ENCODE peak calls at places on chromosomes 5 and 9, in nine cellular contexts. W is GM23248; Q is T-helper 1 cell; B is mucosa of gallbladder; C is left ventricle myocardium inferior; J is NCI-H1417; S is activated CD8-positive, alpha-beta memory T cell treated with anti-CD3 and anti-CD28 coated beads for 48 hours; A is T-helper 9 cell; D is putamen. L is an unnamed sample.

GRCh38 chr5:141664733-141665461 is 13.7 kb upstream of the FCHSD1 start:
- DNase-seq in W (peak), S (peak), Q (peak), J (peak), C (peak), B (peak), A (peak), D (peak), L (peak)

GRCh38 chr5:2251751-2252150 is 369.0 kb upstream of the IRX4 start:
- DNase-seq in B (no peak), J (no peak), C (no peak), W (no peak), D (no peak), A (no peak), S (no peak), Q (no peak), L (no peak)

GRCh38 chr9:127865645-127866464 is 11.4 kb upstream of the ENG start:
- DNase-seq in D (no peak), C (no peak), B (no peak), W (no peak), S (no peak), J (no peak), A (no peak), Q (peak), L (no peak)

GRCh38 chr5:98927242-98927987 is 1.4 kb downstream of the CHD1 start:
- DNase-seq in S (no peak), J (no peak), C (peak), B (peak), A (peak), D (peak), Q (peak), W (peak), L (peak)

GRCh38 chr9:97861148-97861475 is 8.1 kb downstream of the FOXE1 start:
- DNase-seq in C (no peak), B (no peak), J (no peak), Q (no peak), S (no peak), W (no peak), A (no peak), D (no peak), L (no peak)

GRCh38 chr9:6761306-6761705 is 3.5 kb downstream of the KDM4C start:
- DNase-seq in D (no peak), W (no peak), B (no peak), J (no peak), S (no peak), A (no peak), C (no peak), Q (no peak), L (no peak)

GRCh38 chr5:136819526-136820302 is 454.4 kb upstream of the TRPC7 start:
- DNase-seq in W (no peak), J (no peak), Q (no peak), D (no peak), B (no peak), A (no peak), S (no peak), C (no peak), L (no peak)

GRCh38 chr9:101029300-101030021 is 934 bp downstream of the PLPPR1 start:
- DNase-seq in C (no peak), J (no peak), S (no peak), D (no peak), Q (no peak), W (no peak), B (no peak), A (no peak), L (no peak)

GRCh38 chr9:78666818-78667429 is 370.0 kb downstream of the PSAT1 start:
- DNase-seq in J (no peak), A (no peak), C (no peak), D (no peak), S (no peak), Q (no peak), B (no peak), W (peak), L (no peak)

GRCh38 chr9:18910858-18911257 is 122.2 kb downstream of the SAXO1 start:
- DNase-seq in S (no peak), A (no peak), Q (no peak), J (peak), C (no peak), B (no peak), D (no peak), W (no peak), L (no peak)

GRCh38 chr5:179278119-179278518 is 67.1 kb downstream of the ADAMTS2 start:
- DNase-seq in S (no peak), A (no peak), B (no peak), D (no peak), W (no peak), Q (no peak), C (no peak), J (no peak), L (no peak)

GRCh38 chr5:36161317-36161716 is 9.4 kb downstream of the SKP2 start:
- DNase-seq in B (no peak), S (no peak), D (no peak), A (no peak), J (no peak), W (no peak), C (no peak), Q (no peak), L (no peak)

GRCh38 chr9:126126012-126126411 is 200.6 kb upstream of the MVB12B start:
- DNase-seq in B (peak), S (no peak), C (no peak), Q (no peak), W (no peak), D (no peak), A (no peak), J (no peak), L (no peak)

GRCh38 chr9:93467062-93467416 is 13.7 kb upstream of the FAM120AOS start:
- DNase-seq in D (no peak), C (no peak), J (no peak), A (no peak), B (no peak), S (no peak), W (no peak), Q (peak), L (no peak)

GRCh38 chr9:8616419-8616818 is 816.8 kb upstream of the DMAC1 start:
- DNase-seq in A (no peak), J (no peak), C (no peak), B (no peak), S (no peak), Q (no peak), D (no peak), W (no peak), L (no peak)

GRCh38 chr5:57783693-57784092 is 301.1 kb upstream of the ACTBL2 start:
- DNase-seq in S (no peak), J (no peak), W (peak), A (no peak), B (no peak), C (no peak), D (no peak), Q (no peak), L (peak)

GRCh38 chr9:137225701-137226331 is 842 bp downstream of the CYSRT1 start:
- DNase-seq in B (no peak), C (no peak), D (no peak), A (no peak), J (no peak), Q (no peak), W (no peak), S (no peak), L (no peak)

GRCh38 chr5:168529361-168530234 is 493 bp downstream of the FBLL1 start:
- DNase-seq in D (no peak), J (no peak), Q (peak), C (no peak), A (no peak), W (peak), B (no peak), S (no peak), L (no peak)

GRCh38 chr5:10469253-10470030 is 27.8 kb downstream of the ROPN1L start:
- DNase-seq in C (no peak), Q (no peak), B (no peak), J (no peak), A (no peak), S (no peak), D (no peak), W (peak), L (no peak)

GRCh38 chr5:74865293-74865798 is 841 bp downstream of the FAM169A start:
- DNase-seq in S (no peak), W (no peak), B (no peak), D (peak), Q (no peak), A (no peak), J (no peak), C (no peak), L (no peak)

GRCh38 chr5:35781181-35781580 is 75.5 kb upstream of the IL7R start:
- DNase-seq in J (no peak), C (no peak), Q (no peak), W (no peak), S (no peak), B (no peak), D (no peak), A (no peak), L (peak)

GRCh38 chr9:131669234-131670172 is 70.4 kb downstream of the RAPGEF1 start:
- DNase-seq in Q (peak), A (no peak), B (no peak), S (no peak), W (no peak), J (no peak), C (no peak), D (no peak), L (no peak)

GRCh38 chr5:969421-969839 is 39.2 kb upstream of the NKD2 start:
- DNase-seq in Q (peak), B (no peak), D (no peak), J (no peak), W (peak), C (no peak), A (no peak), S (no peak), L (peak)

GRCh38 chr9:109289931-109290330 is 30.9 kb downstream of the EPB41L4B start:
- DNase-seq in D (no peak), B (no peak), J (no peak), S (no peak), C (no peak), W (no peak), A (no peak), Q (no peak), L (no peak)

GRCh38 chr9:124296094-124296493 is 38.3 kb downstream of the NEK6 start:
- DNase-seq in C (no peak), A (no peak), W (no peak), Q (no peak), D (no peak), J (no peak), S (no peak), B (no peak), L (no peak)

GRCh38 chr5:133450311-133450710 is 162.0 kb downstream of the FSTL4 start:
- DNase-seq in S (no peak), Q (no peak), D (no peak), C (no peak), B (no peak), A (no peak), J (no peak), W (no peak), L (no peak)

GRCh38 chr9:130433168-130433946 is 11.4 kb upstream of the ASS1 start:
- DNase-seq in A (no peak), W (peak), S (no peak), B (no peak), Q (peak), C (peak), J (no peak), D (no peak), L (peak)

GRCh38 chr5:127040779-127041520 is 10.6 kb upstream of the MARCHF3 start:
- DNase-seq in D (no peak), S (no peak), A (no peak), Q (no peak), W (no peak), J (peak), B (no peak), C (no peak), L (peak)

GRCh38 chr9:38435526-38435925 is 11.3 kb upstream of the IGFBPL1 start:
- DNase-seq in C (no peak), A (no peak), D (no peak), W (peak), B (no peak), J (no peak), S (no peak), Q (no peak), L (no peak)